ENCODE peak calls at places on chromosome 1, in ten cellular contexts. One of them, this sample, is unnamed.

GRCh38 chr1:107358611-107359342 is 217.9 kb downstream of the NTNG1 start:
- DNase-seq in fibroblast of lung: peak; percentile 3
- DNase-seq in glutamatergic neuron: no peak
- DNase-seq in HCT116: no peak
- DNase-seq in cardiac fibroblast: no peak
- DNase-seq in GM13976: no peak
- DNase-seq in lung: no peak
- DNase-seq in neural progenitor cell: no peak
- DNase-seq in B cell: no peak
- DNase-seq in GM23338: no peak
- DNase-seq in this sample: no peak

GRCh38 chr1:17239420-17239819 is 9.5 kb upstream of the PADI3 start:
- DNase-seq in GM13976: peak; percentile 67
- DNase-seq in lung: no peak
- DNase-seq in HCT116: peak; percentile 98
- DNase-seq in B cell: no peak
- DNase-seq in neural progenitor cell: peak; percentile 93
- DNase-seq in glutamatergic neuron: peak; percentile 83
- DNase-seq in fibroblast of lung: peak; percentile 95
- DNase-seq in cardiac fibroblast: peak; percentile 96
- DNase-seq in GM23338: peak; percentile 96
- DNase-seq in this sample: peak; percentile 83

GRCh38 chr1:114134518-114134917 is 19.2 kb downstream of the SYT6 start:
- DNase-seq in lung: no peak
- DNase-seq in B cell: no peak
- DNase-seq in cardiac fibroblast: no peak
- DNase-seq in HCT116: no peak
- DNase-seq in neural progenitor cell: no peak
- DNase-seq in glutamatergic neuron: no peak
- DNase-seq in GM13976: no peak
- DNase-seq in fibroblast of lung: no peak
- DNase-seq in GM23338: no peak
- DNase-seq in this sample: no peak

GRCh38 chr1:98277111-98277510 is 356.3 kb upstream of the DPYD start:
- DNase-seq in B cell: no peak
- DNase-seq in fibroblast of lung: peak; percentile 78
- DNase-seq in glutamatergic neuron: no peak
- DNase-seq in cardiac fibroblast: peak; percentile 51
- DNase-seq in GM23338: no peak
- DNase-seq in lung: no peak
- DNase-seq in HCT116: no peak
- DNase-seq in neural progenitor cell: no peak
- DNase-seq in GM13976: no peak
- DNase-seq in this sample: no peak

GRCh38 chr1:172909606-172910326 is 141.0 kb downstream of the TNFSF18 start:
- DNase-seq in GM23338: no peak
- DNase-seq in neural progenitor cell: no peak
- DNase-seq in glutamatergic neuron: no peak
- DNase-seq in HCT116: no peak
- DNase-seq in cardiac fibroblast: peak; percentile 84
- DNase-seq in lung: no peak
- DNase-seq in fibroblast of lung: peak; percentile 97
- DNase-seq in B cell: no peak
- DNase-seq in GM13976: no peak
- DNase-seq in this sample: no peak

GRCh38 chr1:239952348-239953307 is 139.1 kb upstream of the FMN2 start:
- DNase-seq in GM23338: peak; percentile 60
- DNase-seq in B cell: no peak
- DNase-seq in fibroblast of lung: no peak
- DNase-seq in cardiac fibroblast: no peak
- DNase-seq in lung: no peak
- DNase-seq in HCT116: no peak
- DNase-seq in neural progenitor cell: peak; percentile 9
- DNase-seq in GM13976: no peak
- DNase-seq in glutamatergic neuron: peak; percentile 39
- DNase-seq in this sample: peak; percentile 56

GRCh38 chr1:204344665-204345064 is 15.1 kb downstream of the PLEKHA6 start:
- DNase-seq in B cell: no peak
- DNase-seq in lung: no peak
- DNase-seq in fibroblast of lung: no peak
- DNase-seq in neural progenitor cell: no peak
- DNase-seq in cardiac fibroblast: no peak
- DNase-seq in glutamatergic neuron: no peak
- DNase-seq in GM13976: no peak
- DNase-seq in HCT116: no peak
- DNase-seq in GM23338: no peak
- DNase-seq in this sample: no peak

GRCh38 chr1:168465942-168466702 is 77.7 kb downstream of the XCL2 start:
- DNase-seq in GM23338: no peak
- DNase-seq in B cell: no peak
- DNase-seq in glutamatergic neuron: no peak
- DNase-seq in HCT116: no peak
- DNase-seq in cardiac fibroblast: peak; percentile 79
- DNase-seq in neural progenitor cell: no peak
- DNase-seq in fibroblast of lung: peak; percentile 36
- DNase-seq in lung: no peak
- DNase-seq in GM13976: peak; percentile 47
- DNase-seq in this sample: peak; percentile 27

GRCh38 chr1:4108341-4108740 is 208.3 kb upstream of the C1orf174 start:
- DNase-seq in fibroblast of lung: no peak
- DNase-seq in lung: no peak
- DNase-seq in glutamatergic neuron: no peak
- DNase-seq in B cell: peak; percentile 35
- DNase-seq in GM23338: no peak
- DNase-seq in cardiac fibroblast: no peak
- DNase-seq in neural progenitor cell: no peak
- DNase-seq in GM13976: no peak
- DNase-seq in HCT116: peak; percentile 4
- DNase-seq in this sample: peak; percentile 46

GRCh38 chr1:186987769-186988168 is 159.0 kb downstream of the PLA2G4A start:
- DNase-seq in GM23338: peak; percentile 20
- DNase-seq in B cell: no peak
- DNase-seq in cardiac fibroblast: no peak
- DNase-seq in fibroblast of lung: no peak
- DNase-seq in HCT116: no peak
- DNase-seq in neural progenitor cell: no peak
- DNase-seq in lung: no peak
- DNase-seq in glutamatergic neuron: no peak
- DNase-seq in GM13976: no peak
- DNase-seq in this sample: no peak
- TF ChIP-seq CTCF in GM23338: no peak
- TF ChIP-seq CTCF in B cell: no peak
- TF ChIP-seq CTCF in cardiac fibroblast: peak; percentile 17
- TF ChIP-seq CTCF in fibroblast of lung: peak; percentile 35
- TF ChIP-seq CTCF in HCT116: peak; percentile 23
- TF ChIP-seq CTCF in neural progenitor cell: peak; percentile 45
- TF ChIP-seq CTCF in lung: no peak
- TF ChIP-seq CTCF in glutamatergic neuron: peak; percentile 71
- TF ChIP-seq CTCF in GM13976: no peak
- TF ChIP-seq CTCF in this sample: peak; percentile 27

DNA sequence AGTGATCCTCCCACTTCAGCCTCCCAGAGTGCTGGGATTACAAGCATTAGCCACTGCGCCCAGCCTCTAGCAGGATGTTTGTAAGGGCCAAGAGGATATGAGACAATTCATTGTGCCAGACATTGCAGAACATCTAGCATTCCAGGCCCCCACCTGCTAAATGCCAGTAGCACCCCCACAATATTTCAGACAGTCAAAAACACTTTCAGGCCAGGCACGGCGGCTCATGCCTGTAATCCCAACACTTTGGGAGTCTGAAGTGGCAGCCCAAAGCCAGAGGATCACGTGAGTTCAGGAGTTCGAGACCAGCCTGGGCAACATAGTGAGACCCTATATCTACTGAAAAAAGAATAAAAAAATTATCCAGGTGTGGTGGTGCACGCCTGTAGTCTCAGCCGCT is 12.9 kb downstream of the PPIE start:
- DNase-seq in B cell: no peak
- DNase-seq in fibroblast of lung: no peak
- DNase-seq in lung: no peak
- DNase-seq in neural progenitor cell: no peak
- DNase-seq in GM13976: no peak
- DNase-seq in HCT116: no peak
- DNase-seq in GM23338: no peak
- DNase-seq in glutamatergic neuron: no peak
- DNase-seq in cardiac fibroblast: no peak
- DNase-seq in this sample: no peak
- TF ChIP-seq CTCF in B cell: no peak
- TF ChIP-seq CTCF in fibroblast of lung: no peak
- TF ChIP-seq CTCF in lung: no peak
- TF ChIP-seq CTCF in neural progenitor cell: no peak
- TF ChIP-seq CTCF in GM13976: no peak
- TF ChIP-seq CTCF in HCT116: no peak
- TF ChIP-seq CTCF in GM23338: no peak
- TF ChIP-seq CTCF in glutamatergic neuron: no peak
- TF ChIP-seq CTCF in cardiac fibroblast: no peak
- TF ChIP-seq CTCF in this sample: no peak

GRCh38 chr1:244548558-244549115 is 87.6 kb downstream of the CATSPERE start:
- DNase-seq in GM13976: no peak
- DNase-seq in B cell: no peak
- DNase-seq in lung: no peak
- DNase-seq in fibroblast of lung: no peak
- DNase-seq in glutamatergic neuron: no peak
- DNase-seq in cardiac fibroblast: no peak
- DNase-seq in HCT116: no peak
- DNase-seq in GM23338: peak; percentile 23
- DNase-seq in neural progenitor cell: no peak
- DNase-seq in this sample: no peak
- TF ChIP-seq CTCF in GM13976: no peak
- TF ChIP-seq CTCF in B cell: no peak
- TF ChIP-seq CTCF in lung: no peak
- TF ChIP-seq CTCF in fibroblast of lung: no peak
- TF ChIP-seq CTCF in glutamatergic neuron: no peak
- TF ChIP-seq CTCF in cardiac fibroblast: no peak
- TF ChIP-seq CTCF in HCT116: no peak
- TF ChIP-seq CTCF in GM23338: peak; percentile 43
- TF ChIP-seq CTCF in neural progenitor cell: no peak
- TF ChIP-seq CTCF in this sample: no peak

DNA sequence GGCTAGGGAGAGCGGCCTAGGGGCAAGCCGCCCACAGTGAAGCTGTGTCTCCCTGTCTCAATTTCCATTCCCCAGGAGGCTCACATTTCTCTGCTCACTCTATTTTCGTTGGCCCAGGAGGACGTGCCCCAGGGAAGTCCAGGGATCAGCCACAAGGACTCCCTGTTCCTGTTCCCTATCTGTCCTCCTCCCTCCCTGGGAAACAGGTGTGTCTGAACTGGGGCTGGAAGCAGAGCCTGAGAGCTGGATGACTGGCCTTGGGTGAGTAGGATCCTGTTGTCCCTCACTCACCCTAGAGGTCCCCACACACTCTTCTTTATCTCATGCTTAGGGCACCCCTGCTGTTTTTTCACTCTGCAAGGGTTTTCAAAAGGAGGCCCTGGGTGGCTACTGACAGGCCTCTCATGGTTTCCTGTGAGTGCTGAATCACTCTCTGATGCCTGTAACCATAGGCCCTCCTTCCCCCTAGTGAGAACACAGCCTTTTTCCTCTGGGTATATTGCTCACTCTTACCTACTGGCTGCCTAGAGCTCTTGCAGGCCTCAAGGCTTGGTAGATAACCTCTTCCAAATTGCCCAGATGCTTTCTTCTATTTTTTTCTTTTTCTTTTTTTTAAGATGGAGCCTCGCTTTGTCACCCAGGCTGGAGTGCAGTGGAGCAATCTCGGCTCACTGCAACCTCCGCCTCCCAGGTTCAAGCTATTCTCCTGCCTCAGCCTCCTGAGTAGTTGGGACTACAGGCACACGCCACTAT is 3.3 kb upstream of the UTP11 start:
- DNase-seq in HCT116: no peak
- DNase-seq in fibroblast of lung: no peak
- DNase-seq in B cell: no peak
- DNase-seq in glutamatergic neuron: no peak
- DNase-seq in lung: no peak
- DNase-seq in GM23338: peak; percentile 46
- DNase-seq in cardiac fibroblast: peak; percentile 78
- DNase-seq in GM13976: no peak
- DNase-seq in neural progenitor cell: peak; percentile 39
- DNase-seq in this sample: no peak
- TF ChIP-seq CTCF in HCT116: no peak
- TF ChIP-seq CTCF in fibroblast of lung: no peak
- TF ChIP-seq CTCF in B cell: no peak
- TF ChIP-seq CTCF in glutamatergic neuron: no peak
- TF ChIP-seq CTCF in lung: no peak
- TF ChIP-seq CTCF in GM23338: no peak
- TF ChIP-seq CTCF in cardiac fibroblast: no peak
- TF ChIP-seq CTCF in GM13976: no peak
- TF ChIP-seq CTCF in neural progenitor cell: no peak
- TF ChIP-seq CTCF in this sample: no peak

GRCh38 chr1:196609114-196609737 is 986 bp upstream of the KCNT2 start:
- DNase-seq in lung: no peak
- DNase-seq in glutamatergic neuron: peak; percentile 57
- DNase-seq in GM13976: no peak
- DNase-seq in neural progenitor cell: peak; percentile 75
- DNase-seq in GM23338: peak; percentile 79
- DNase-seq in B cell: no peak
- DNase-seq in HCT116: no peak
- DNase-seq in fibroblast of lung: peak; percentile 38
- DNase-seq in cardiac fibroblast: no peak
- DNase-seq in this sample: no peak
- TF ChIP-seq CTCF in lung: no peak
- TF ChIP-seq CTCF in glutamatergic neuron: peak; percentile 28
- TF ChIP-seq CTCF in GM13976: no peak
- TF ChIP-seq CTCF in neural progenitor cell: peak; percentile 39
- TF ChIP-seq CTCF in GM23338: no peak
- TF ChIP-seq CTCF in B cell: no peak
- TF ChIP-seq CTCF in HCT116: no peak
- TF ChIP-seq CTCF in fibroblast of lung: no peak
- TF ChIP-seq CTCF in cardiac fibroblast: no peak
- TF ChIP-seq CTCF in this sample: no peak

DNA sequence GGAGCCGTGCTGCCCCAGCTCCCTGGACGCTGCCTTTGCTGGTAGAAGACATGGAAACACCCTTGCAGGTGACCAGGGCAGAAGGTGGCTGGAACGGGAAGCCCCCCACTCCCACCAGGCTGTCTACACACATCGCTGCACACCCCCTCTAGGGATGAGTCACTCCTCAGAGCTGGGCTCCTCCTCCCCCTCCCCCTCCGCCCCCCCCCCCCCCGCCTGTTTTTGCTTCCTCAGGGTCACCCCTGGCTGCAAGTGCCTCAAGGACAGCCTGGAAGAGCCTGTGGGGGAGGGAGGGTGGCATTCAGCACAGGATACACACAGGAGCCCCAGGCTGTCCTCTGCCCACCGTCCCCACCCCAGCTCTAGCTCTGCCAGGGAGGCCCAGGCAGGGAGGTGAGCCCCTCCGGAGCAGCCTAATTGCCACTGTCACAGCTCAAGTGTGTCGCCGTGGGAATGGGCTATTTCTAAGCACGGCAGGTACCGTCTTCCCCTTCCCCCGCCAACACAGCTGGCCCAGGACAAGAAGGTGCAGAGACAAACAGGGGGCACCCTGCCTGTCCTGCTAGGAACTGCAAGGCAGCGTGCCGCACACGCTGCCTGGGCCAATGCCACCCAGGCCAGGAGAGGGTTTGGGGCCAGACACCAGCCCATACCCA is 2.5 kb downstream of the FNDC10 start:
- DNase-seq in fibroblast of lung: no peak
- DNase-seq in cardiac fibroblast: no peak
- DNase-seq in glutamatergic neuron: no peak
- DNase-seq in GM23338: peak; percentile 76
- DNase-seq in neural progenitor cell: peak; percentile 52
- DNase-seq in GM13976: peak; percentile 76
- DNase-seq in HCT116: no peak
- DNase-seq in lung: no peak
- DNase-seq in B cell: no peak
- DNase-seq in this sample: no peak
- TF ChIP-seq CTCF in fibroblast of lung: peak; percentile 43
- TF ChIP-seq CTCF in cardiac fibroblast: peak; percentile 59
- TF ChIP-seq CTCF in glutamatergic neuron: peak; percentile 51
- TF ChIP-seq CTCF in GM23338: peak; percentile 50
- TF ChIP-seq CTCF in neural progenitor cell: peak; percentile 42
- TF ChIP-seq CTCF in GM13976: peak; percentile 15
- TF ChIP-seq CTCF in HCT116: peak; percentile 68
- TF ChIP-seq CTCF in lung: no peak
- TF ChIP-seq CTCF in B cell: peak; percentile 25
- TF ChIP-seq CTCF in this sample: peak; percentile 27

This sample was measured in nephron progenitor cell.